ENCODE peak calls at places on chromosomes 2 and 18, in four cellular contexts. I is non-pigmented ciliary epithelial cell, G is cardiac fibroblast, U is nucleus accumbens. Y is an unnamed sample.

GRCh38 chr2:218081063-218081462 is 12.0 kb downstream of the RUFY4 start:
- DNase-seq in I (no peak), G (no peak), U (no peak), Y (no peak)

GRCh38 chr2:170461875-170462274 is 253.3 kb upstream of the SP5 start:
- DNase-seq in I (no peak), G (no peak), U (no peak), Y (no peak)

GRCh38 chr2:17791121-17791902 is 24.9 kb upstream of the MSGN1 start:
- DNase-seq in I (peak), G (peak), U (no peak), Y (no peak)

GRCh38 chr2:112985090-112985489 is 7.3 kb downstream of the IL36G start:
- DNase-seq in I (no peak), G (no peak), U (no peak), Y (no peak)

GRCh38 chr2:23566236-23567142 is 181.5 kb downstream of the KLHL29 start:
- DNase-seq in I (no peak), G (peak), U (no peak), Y (no peak)

GRCh38 chr2:216932113-216932512 is 72.2 kb upstream of the TNP1 start:
- DNase-seq in I (no peak), G (no peak), U (no peak), Y (no peak)

GRCh38 chr18:76522104-76522503 is 27.1 kb upstream of the ZNF516 start:
- DNase-seq in I (no peak), G (no peak), U (no peak), Y (no peak)

GRCh38 chr2:179805001-179805400 is 56.4 kb downstream of the ZNF385B start:
- DNase-seq in I (no peak), G (no peak), U (no peak), Y (no peak)

GRCh38 chr2:113240915-113241911 is 37.5 kb downstream of the PAX8 start:
- DNase-seq in I (peak), G (peak), U (no peak), Y (peak)

GRCh38 chr2:74597456-74597855 is 42.9 kb downstream of the DOK1 start:
- DNase-seq in I (no peak), G (no peak), U (no peak), Y (no peak)

GRCh38 chr2:181915096-181915495 is 23.6 kb downstream of the ITPRID2 start:
- DNase-seq in I (no peak), G (peak), U (no peak), Y (no peak)

GRCh38 chr2:220682616-220683015 is 889.5 kb downstream of the EPHA4 start:
- DNase-seq in I (no peak), G (no peak), U (no peak), Y (no peak)

GRCh38 chr2:64654993-64655666 is 1.4 kb upstream of the SERTAD2 start:
- DNase-seq in I (no peak), G (peak), U (no peak), Y (no peak)

GRCh38 chr2:180017764-180018163 is 10.7 kb upstream of the CWC22 start:
- DNase-seq in I (no peak), G (peak), U (no peak), Y (no peak)

GRCh38 chr2:67561411-67561965 is 164.4 kb downstream of the ETAA1 start:
- DNase-seq in I (peak), G (peak), U (no peak), Y (no peak)

GRCh38 chr2:42848270-42848669 is 55.9 kb upstream of the HAAO start:
- DNase-seq in I (no peak), G (no peak), U (no peak), Y (no peak)

GRCh38 chr2:54666131-54666637 is 57.3 kb upstream of the EML6 start:
- DNase-seq in I (no peak), G (peak), U (no peak), Y (no peak)

Y was measured in occipital lobe.